ENCODE peak calls at places on chromosomes 2 and 18, in four cellular contexts. One of them, this sample, is unnamed.
A peak's percentile ranks its signal among the peaks of the same experiment; 100 is the strongest.

GRCh38 chr2:218079943-218080913 is 11.2 kb downstream of the RUFY4 start:
- DNase-seq in left ventricle myocardium inferior: no peak
- DNase-seq in adrenal gland: no peak
- DNase-seq in pancreas: no peak
- DNase-seq in this sample: no peak

GRCh38 chr2:27737676-27738348 is 33.7 kb upstream of the MRPL33 start:
- DNase-seq in pancreas: no peak
- DNase-seq in adrenal gland: peak; percentile 42
- DNase-seq in left ventricle myocardium inferior: no peak
- DNase-seq in this sample: no peak

GRCh38 chr18:31274915-31275314 is 43.0 kb upstream of the DSG1 start:
- DNase-seq in pancreas: peak; percentile 16
- DNase-seq in adrenal gland: no peak
- DNase-seq in left ventricle myocardium inferior: peak; percentile 61
- DNase-seq in this sample: peak; percentile 0

GRCh38 chr2:137724879-137725278 is 239.4 kb upstream of the HNMT start:
- DNase-seq in left ventricle myocardium inferior: no peak
- DNase-seq in pancreas: no peak
- DNase-seq in adrenal gland: no peak
- DNase-seq in this sample: no peak

GRCh38 chr2:5236308-5236707 is 455.9 kb upstream of the SOX11 start:
- DNase-seq in pancreas: no peak
- DNase-seq in adrenal gland: no peak
- DNase-seq in left ventricle myocardium inferior: no peak
- DNase-seq in this sample: no peak

GRCh38 chr2:220353897-220354296 is 726.5 kb downstream of the SLC4A3 start:
- DNase-seq in pancreas: no peak
- DNase-seq in adrenal gland: no peak
- DNase-seq in left ventricle myocardium inferior: no peak
- DNase-seq in this sample: no peak

GRCh38 chr2:222621893-222622292 is 34.0 kb downstream of the FARSB start:
- DNase-seq in left ventricle myocardium inferior: no peak
- DNase-seq in adrenal gland: no peak
- DNase-seq in pancreas: no peak
- DNase-seq in this sample: no peak

GRCh38 chr18:76953186-76953982 is 131.0 kb downstream of the ZNF236 start:
- DNase-seq in adrenal gland: peak; percentile 68
- DNase-seq in pancreas: peak; percentile 81
- DNase-seq in left ventricle myocardium inferior: peak; percentile 67
- DNase-seq in this sample: no peak

GRCh38 chr2:31401580-31401979 is 13.0 kb downstream of the XDH start:
- DNase-seq in adrenal gland: no peak
- DNase-seq in left ventricle myocardium inferior: no peak
- DNase-seq in pancreas: no peak
- DNase-seq in this sample: no peak

GRCh38 chr2:135742307-135742838 is 718 bp downstream of the UBXN4 start:
- DNase-seq in adrenal gland: peak; percentile 48
- DNase-seq in left ventricle myocardium inferior: peak; percentile 32
- DNase-seq in pancreas: no peak
- DNase-seq in this sample: peak; percentile 49

GRCh38 chr2:61426267-61426897 is 44.5 kb downstream of the USP34 start:
- DNase-seq in pancreas: peak; percentile 57
- DNase-seq in adrenal gland: no peak
- DNase-seq in left ventricle myocardium inferior: peak; percentile 31
- DNase-seq in this sample: no peak

GRCh38 chr2:186751078-186751477 is 57.2 kb downstream of the FAM171B start:
- DNase-seq in adrenal gland: no peak
- DNase-seq in left ventricle myocardium inferior: no peak
- DNase-seq in pancreas: no peak
- DNase-seq in this sample: no peak

GRCh38 chr2:14427982-14428567 is 204.4 kb upstream of the LRATD1 start:
- DNase-seq in pancreas: no peak
- DNase-seq in left ventricle myocardium inferior: no peak
- DNase-seq in adrenal gland: no peak
- DNase-seq in this sample: no peak

GRCh38 chr2:54726940-54727339 is 3.5 kb downstream of the EML6 start:
- DNase-seq in left ventricle myocardium inferior: no peak
- DNase-seq in pancreas: no peak
- DNase-seq in adrenal gland: no peak
- DNase-seq in this sample: no peak

GRCh38 chr2:239244625-239245024 is 156.2 kb downstream of the HDAC4 start:
- DNase-seq in adrenal gland: no peak
- DNase-seq in pancreas: no peak
- DNase-seq in left ventricle myocardium inferior: no peak
- DNase-seq in this sample: no peak

GRCh38 chr2:147843421-147843863 is 1.4 kb upstream of the ACVR2A start:
- DNase-seq in pancreas: no peak
- DNase-seq in adrenal gland: no peak
- DNase-seq in left ventricle myocardium inferior: no peak
- DNase-seq in this sample: no peak

GRCh38 chr18:8944871-8945245 is 157.6 kb upstream of the NDUFV2 start:
- DNase-seq in pancreas: no peak
- DNase-seq in left ventricle myocardium inferior: no peak
- DNase-seq in adrenal gland: no peak
- DNase-seq in this sample: no peak

GRCh38 chr2:195543902-195544894 is 112.8 kb upstream of the SLC39A10 start:
- DNase-seq in left ventricle myocardium inferior: no peak
- DNase-seq in pancreas: no peak
- DNase-seq in adrenal gland: no peak
- DNase-seq in this sample: no peak

GRCh38 chr2:38665854-38666577 is at the start of gene GALM:
- DNase-seq in pancreas: peak; percentile 93
- DNase-seq in left ventricle myocardium inferior: peak; percentile 80
- DNase-seq in adrenal gland: peak; percentile 88
- DNase-seq in this sample: peak; percentile 96

GRCh38 chr2:49002750-49003149 is 151.6 kb downstream of the FSHR start:
- DNase-seq in adrenal gland: no peak
- DNase-seq in left ventricle myocardium inferior: no peak
- DNase-seq in pancreas: no peak
- DNase-seq in this sample: no peak

GRCh38 chr2:233367606-233368005 is 13.3 kb downstream of the DGKD start:
- DNase-seq in left ventricle myocardium inferior: no peak
- DNase-seq in pancreas: no peak
- DNase-seq in adrenal gland: no peak
- DNase-seq in this sample: no peak

GRCh38 chr2:85273732-85274731 is 53.8 kb downstream of the TGOLN2 start:
- DNase-seq in left ventricle myocardium inferior: no peak
- DNase-seq in adrenal gland: no peak
- DNase-seq in pancreas: no peak
- DNase-seq in this sample: peak; percentile 99

GRCh38 chr2:56191617-56192016 is 7.8 kb downstream of the CCDC85A start:
- DNase-seq in adrenal gland: no peak
- DNase-seq in left ventricle myocardium inferior: no peak
- DNase-seq in pancreas: no peak
- DNase-seq in this sample: peak; percentile 40

DNA sequence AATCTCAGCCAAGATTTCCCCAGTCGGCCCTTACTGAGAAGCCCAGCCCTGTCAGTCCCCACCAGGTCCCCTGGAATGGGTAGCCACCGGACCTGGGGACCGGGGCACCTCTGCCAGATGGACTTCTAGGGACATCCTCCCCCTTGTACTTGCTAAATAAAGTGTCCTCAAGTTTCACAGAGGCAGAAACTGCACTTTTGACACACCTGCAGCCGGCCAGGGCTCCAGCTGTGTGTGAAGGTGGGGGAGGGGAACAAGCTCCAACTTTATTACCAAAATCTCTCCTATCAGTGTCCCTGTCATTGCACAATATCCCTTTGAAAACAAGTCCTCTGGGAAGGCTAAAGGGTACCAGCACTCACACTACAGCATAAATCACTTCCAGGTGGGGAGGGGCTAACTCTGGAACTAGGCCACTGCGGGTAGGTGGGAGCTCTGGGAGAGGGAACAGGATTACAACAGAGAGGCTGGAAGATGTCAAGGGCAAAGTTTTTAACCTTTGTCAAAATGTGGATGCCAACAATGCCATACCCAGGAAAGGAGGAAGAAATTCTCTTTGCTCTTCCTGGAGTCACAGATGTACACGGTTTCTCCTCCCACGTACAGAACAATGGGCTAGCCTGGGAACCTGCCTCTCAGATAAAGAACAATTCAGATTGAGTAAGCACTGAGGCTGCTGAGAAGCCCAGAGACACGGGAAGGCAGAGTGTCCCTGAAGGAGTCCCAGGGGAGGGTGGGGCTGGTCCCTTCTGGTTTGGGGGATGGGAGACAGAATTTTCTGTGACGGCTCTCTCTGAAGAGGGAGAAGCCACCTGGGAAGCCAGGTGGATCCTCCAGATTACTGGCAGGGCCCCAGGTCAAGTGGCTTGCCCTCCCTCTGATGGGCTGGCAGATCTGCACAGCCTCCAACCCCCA is 11.0 kb downstream of the SDC1 start:
- DNase-seq in pancreas: no peak
- DNase-seq in adrenal gland: no peak
- DNase-seq in left ventricle myocardium inferior: no peak
- DNase-seq in this sample: no peak
- H3K4me1 ChIP-seq in pancreas: no peaks in the 10 kb centered on the region
- H3K4me1 ChIP-seq in adrenal gland: peaks cover 34% of the 10 kb centered on the region
- H3K4me1 ChIP-seq in left ventricle myocardium inferior: no peaks in the 10 kb centered on the region
- H3K4me1 ChIP-seq in this sample: no peaks in the 10 kb centered on the region

GRCh38 chr2:9465170-9465569 is 9.2 kb upstream of the IAH1 start:
- DNase-seq in pancreas: no peak
- DNase-seq in left ventricle myocardium inferior: no peak
- DNase-seq in adrenal gland: no peak
- DNase-seq in this sample: no peak

GRCh38 chr2:9460441-9461017 is 13.8 kb upstream of the IAH1 start:
- DNase-seq in left ventricle myocardium inferior: no peak
- DNase-seq in adrenal gland: no peak
- DNase-seq in pancreas: no peak
- DNase-seq in this sample: no peak

GRCh38 chr2:9463698-9464034 is 10.7 kb upstream of the IAH1 start:
- DNase-seq in adrenal gland: no peak
- DNase-seq in pancreas: no peak
- DNase-seq in left ventricle myocardium inferior: no peak
- DNase-seq in this sample: peak; percentile 41

GRCh38 chr2:9462872-9463697 is 11.3 kb upstream of the IAH1 start:
- DNase-seq in pancreas: no peak
- DNase-seq in adrenal gland: no peak
- DNase-seq in left ventricle myocardium inferior: no peak
- DNase-seq in this sample: no peak

DNA sequence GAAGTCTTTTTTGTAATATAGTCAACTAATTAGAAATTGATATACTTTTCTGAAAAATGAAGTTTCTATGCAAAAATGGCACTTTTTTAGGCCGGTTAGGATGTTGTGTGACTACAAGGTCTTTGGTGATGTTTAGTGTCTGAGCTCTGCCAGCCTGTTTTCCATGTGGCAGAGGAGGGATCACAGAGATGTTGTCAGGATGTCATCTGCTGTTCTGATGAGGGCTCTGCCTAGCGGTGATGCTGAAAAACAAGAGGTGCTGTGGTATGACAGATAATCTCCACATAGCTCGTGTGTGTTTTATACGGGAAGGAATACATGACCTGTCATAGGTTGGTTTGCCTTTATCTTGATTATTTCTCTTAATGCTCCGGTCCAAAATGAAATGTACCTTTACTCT is 12.0 kb upstream of the IAH1 start:
- DNase-seq in adrenal gland: no peak
- DNase-seq in pancreas: no peak
- DNase-seq in left ventricle myocardium inferior: no peak
- DNase-seq in this sample: no peak
- H3K36me3 ChIP-seq in adrenal gland: no peaks in the 10 kb centered on the region
- H3K36me3 ChIP-seq in pancreas: no peaks in the 10 kb centered on the region
- H3K36me3 ChIP-seq in left ventricle myocardium inferior: peaks cover 46% of the 10 kb centered on the region
- H3K36me3 ChIP-seq in this sample: peaks cover 37% of the 10 kb centered on the region

DNA sequence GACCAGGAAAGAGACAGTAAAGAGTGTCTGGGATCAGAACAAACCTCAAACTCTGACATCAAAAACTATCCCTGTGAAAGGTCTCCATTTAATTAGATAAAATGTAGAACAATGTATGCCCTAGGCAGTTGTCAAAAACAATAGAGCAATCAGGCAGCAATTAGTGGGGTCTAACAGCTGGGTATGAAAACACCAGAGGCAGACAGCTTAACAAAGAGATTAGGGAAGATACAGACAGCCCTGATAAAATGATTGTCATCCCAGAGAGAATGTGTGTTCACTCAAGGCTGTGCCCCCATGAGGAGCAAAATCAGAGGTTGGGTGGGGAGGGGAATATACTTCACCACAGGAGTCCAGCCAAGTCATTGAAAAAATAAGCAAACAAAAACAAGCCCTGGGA is 50.0 kb downstream of the INPP4A start:
- DNase-seq in adrenal gland: no peak
- DNase-seq in pancreas: no peak
- DNase-seq in left ventricle myocardium inferior: no peak
- DNase-seq in this sample: no peak
- H3K9me3 ChIP-seq in adrenal gland: no peaks in the 10 kb centered on the region
- H3K9me3 ChIP-seq in pancreas: no peaks in the 10 kb centered on the region
- H3K9me3 ChIP-seq in left ventricle myocardium inferior: peaks cover 12% of the 10 kb centered on the region
- H3K9me3 ChIP-seq in this sample: peaks cover 8% of the 10 kb centered on the region

DNA sequence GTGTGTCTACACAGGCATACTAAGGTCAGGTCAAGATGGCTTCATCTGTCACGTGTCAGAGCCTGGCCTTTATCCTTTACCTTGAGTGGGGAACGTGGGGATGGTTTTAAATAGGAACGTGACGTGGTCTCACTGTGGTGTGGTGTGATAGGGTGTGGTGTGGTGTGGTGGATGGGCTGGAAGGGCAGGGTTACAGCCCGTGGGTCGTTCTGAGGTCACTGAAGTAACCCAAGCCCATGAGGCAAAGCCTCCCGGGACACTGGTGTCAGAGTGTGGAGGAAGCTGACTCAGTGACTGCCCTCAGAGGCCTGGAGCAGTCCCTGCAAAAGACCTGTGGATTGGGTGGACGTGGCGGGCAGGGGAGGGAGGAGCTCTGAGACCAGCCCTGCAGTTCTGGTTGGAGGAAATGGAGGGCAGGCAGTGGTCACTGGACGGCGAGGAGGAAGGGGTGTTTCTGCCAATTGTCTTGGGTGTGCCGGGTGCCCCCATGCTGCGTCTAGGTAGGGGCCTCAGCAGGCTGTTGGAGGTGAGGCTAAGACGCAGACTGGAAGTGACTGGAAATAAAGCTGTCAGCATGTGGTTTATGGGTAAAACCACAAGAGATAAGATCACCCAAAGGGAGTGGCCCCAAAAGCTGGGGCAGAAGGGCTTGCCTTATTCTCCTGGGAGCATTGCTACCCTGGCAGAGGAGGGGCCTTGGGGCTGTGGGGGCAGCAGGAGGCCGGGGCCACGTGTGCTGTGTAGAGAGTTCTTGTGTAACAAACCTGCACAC is 84.8 kb downstream of the SH3RF3 start:
- DNase-seq in pancreas: no peak
- DNase-seq in adrenal gland: no peak
- DNase-seq in left ventricle myocardium inferior: no peak
- DNase-seq in this sample: peak; percentile 57
- H3K4me1 ChIP-seq in pancreas: peaks cover 11% of the 10 kb centered on the region
- H3K4me1 ChIP-seq in adrenal gland: peaks cover 47% of the 10 kb centered on the region
- H3K4me1 ChIP-seq in left ventricle myocardium inferior: peaks cover 77% of the 10 kb centered on the region
- H3K4me1 ChIP-seq in this sample: peaks cover 19% of the 10 kb centered on the region

This sample was measured in SJCRH30.